ENCODE peak calls at places on chromosomes 5 and 9, in six cellular contexts. Y is AG20443, A is brain microvascular endothelial cell, K is foreskin fibroblast, I is transverse colon, B is NCI-H1092 treated with DMSO at 0.1 percent for 48 hours. Q is an unnamed sample.
A peak's percentile ranks its signal among the peaks of the same experiment; 100 is the strongest.

GRCh38 chr5:93078082-93079038 is 502.7 kb downstream of the NR2F1-AS1 start:
- DNase-seq in Y (peak; percentile 74), A (peak; percentile 98), K (peak; percentile 99), I (peak; percentile 9), B (no peak), Q (peak; percentile 4)

GRCh38 chr5:56734066-56734766 is 81.1 kb upstream of the MAP3K1 start:
- DNase-seq in Y (no peak), A (no peak), K (no peak), I (no peak), B (no peak), Q (peak; percentile 51)

GRCh38 chr5:84487963-84488362 is 103.3 kb upstream of the EDIL3 start:
- DNase-seq in Y (peak; percentile 7), A (peak; percentile 97), K (peak; percentile 4), I (no peak), B (no peak), Q (no peak)

GRCh38 chr9:130118841-130119520 is 53.2 kb upstream of the NCS1 start:
- DNase-seq in Y (peak; percentile 71), A (peak; percentile 59), K (no peak), I (no peak), B (peak; percentile 94), Q (peak; percentile 90)

GRCh38 chr5:133944263-133945230 is 23.9 kb downstream of the C5orf15 start:
- DNase-seq in Y (peak; percentile 64), A (peak; percentile 40), K (peak; percentile 23), I (peak; percentile 41), B (peak; percentile 69), Q (peak; percentile 62)

GRCh38 chr5:174612686-174613085 is 111.7 kb upstream of the MSX2 start:
- DNase-seq in Y (no peak), A (no peak), K (no peak), I (no peak), B (no peak), Q (no peak)

GRCh38 chr5:178310130-178310865 is 77.7 kb upstream of the PHYKPL start:
- DNase-seq in Y (no peak), A (no peak), K (no peak), I (no peak), B (no peak), Q (no peak)

GRCh38 chr5:65663804-65664521 is 39.1 kb downstream of the SHLD3 start:
- DNase-seq in Y (peak; percentile 25), A (no peak), K (no peak), I (no peak), B (no peak), Q (no peak)

GRCh38 chr5:157917909-157918809 is 59.2 kb upstream of the CLINT1 start:
- DNase-seq in Y (peak; percentile 82), A (peak; percentile 85), K (peak; percentile 7), I (peak; percentile 86), B (peak; percentile 31), Q (peak; percentile 52)

GRCh38 chr5:150053231-150053626 is 33.1 kb downstream of the CSF1R start:
- DNase-seq in Y (peak; percentile 78), A (peak; percentile 79), K (peak; percentile 69), I (no peak), B (no peak), Q (no peak)

GRCh38 chr5:88944751-88945507 is 61.9 kb upstream of the MEF2C start:
- DNase-seq in Y (peak; percentile 43), A (peak; percentile 31), K (peak; percentile 34), I (no peak), B (no peak), Q (no peak)

GRCh38 chr5:54719384-54720306 is 202.1 kb downstream of the SNX18 start:
- DNase-seq in Y (peak; percentile 62), A (peak; percentile 91), K (peak; percentile 77), I (no peak), B (no peak), Q (no peak)

GRCh38 chr5:7756453-7756852 is 94.5 kb downstream of the CFAP90 start:
- DNase-seq in Y (no peak), A (no peak), K (no peak), I (no peak), B (no peak), Q (no peak)

GRCh38 chr5:1386274-1386717 is 41.4 kb upstream of the CLPTM1L start:
- DNase-seq in Y (peak; percentile 80), A (peak; percentile 18), K (peak; percentile 18), I (peak; percentile 68), B (peak; percentile 34), Q (peak; percentile 86)

GRCh38 chr5:124824637-124825158 is 78.3 kb upstream of the ZNF608 start:
- DNase-seq in Y (no peak), A (peak; percentile 79), K (peak; percentile 72), I (no peak), B (no peak), Q (peak; percentile 18)

GRCh38 chr9:109163194-109163593 is 3.9 kb downstream of the FRRS1L start:
- DNase-seq in Y (no peak), A (no peak), K (no peak), I (no peak), B (no peak), Q (no peak)

GRCh38 chr5:132094393-132095076 is 20.9 kb downstream of the CSF2 start:
- DNase-seq in Y (peak; percentile 93), A (peak; percentile 97), K (peak; percentile 94), I (no peak), B (no peak), Q (no peak)

GRCh38 chr5:102312586-102312985 is 16.5 kb upstream of the SLCO4C1 start:
- DNase-seq in Y (no peak), A (no peak), K (no peak), I (no peak), B (no peak), Q (no peak)

GRCh38 chr5:139647406-139648204 is 544 bp upstream of the CXXC5 start:
- DNase-seq in Y (no peak), A (no peak), K (no peak), I (no peak), B (no peak), Q (no peak)

GRCh38 chr5:137492321-137492720 is 6.8 kb downstream of the SPOCK1 start:
- DNase-seq in Y (no peak), A (peak; percentile 60), K (no peak), I (no peak), B (no peak), Q (no peak)

GRCh38 chr5:42612997-42613396 is 143.6 kb upstream of the CCDC152 start:
- DNase-seq in Y (peak; percentile 20), A (peak; percentile 12), K (peak; percentile 74), I (no peak), B (no peak), Q (no peak)

GRCh38 chr5:117652640-117653280 is 1078.1 kb upstream of the SEMA6A start:
- DNase-seq in Y (no peak), A (no peak), K (no peak), I (no peak), B (no peak), Q (no peak)

GRCh38 chr5:143525176-143525575 is 121.7 kb upstream of the NR3C1 start:
- DNase-seq in Y (no peak), A (no peak), K (no peak), I (no peak), B (no peak), Q (no peak)

GRCh38 chr5:142056831-142057696 is 44.2 kb upstream of the GNPDA1 start:
- DNase-seq in Y (no peak), A (no peak), K (no peak), I (no peak), B (no peak), Q (no peak)

GRCh38 chr9:14236586-14236985 is 77.4 kb downstream of the NFIB start:
- DNase-seq in Y (no peak), A (no peak), K (no peak), I (no peak), B (no peak), Q (no peak)

GRCh38 chr9:88577256-88577655 is 42.3 kb downstream of the NXNL2 start:
- DNase-seq in Y (no peak), A (no peak), K (no peak), I (no peak), B (no peak), Q (no peak)